ENCODE peak calls at places on chromosomes 2 and 18, in ten cellular contexts. R is Calu3; Q is mammary epithelial cell; N is CD4-positive, alpha-beta T cell; V is GM12878; F is kidney epithelial cell; I is D721Med; E is psoas muscle; C is GM12864; J is cardiac muscle cell. A is an unnamed sample.
A peak's percentile ranks its signal among the peaks of the same experiment; 100 is the strongest.

GRCh38 chr2:11949732-11950503 is 203.5 kb downstream of the LPIN1 start:
- DNase-seq in R (no peak), Q (no peak), N (no peak), V (no peak), F (no peak), I (no peak), E (no peak), C (no peak), J (no peak), A (no peak)

GRCh38 chr2:138124521-138124920 is 160.2 kb downstream of the HNMT start:
- DNase-seq in R (no peak), Q (no peak), N (no peak), V (no peak), F (no peak), I (no peak), E (no peak), C (no peak), J (no peak), A (no peak)

GRCh38 chr18:10490401-10491289 is 35.2 kb upstream of the NAPG start:
- DNase-seq in R (peak; percentile 71), Q (no peak), N (peak; percentile 33), V (peak; percentile 58), F (no peak), I (no peak), E (no peak), C (peak; percentile 52), J (no peak), A (no peak)

GRCh38 chr2:96869824-96870630 is at the start of gene SEMA4C:
- DNase-seq in R (peak; percentile 58), Q (no peak), N (peak; percentile 43), V (no peak), F (no peak), I (no peak), E (peak; percentile 70), C (no peak), J (peak; percentile 50), A (peak; percentile 45)

GRCh38 chr2:155368934-155369333 is 670.4 kb downstream of the KCNJ3 start:
- DNase-seq in R (no peak), Q (peak; percentile 2), N (no peak), V (no peak), F (no peak), I (no peak), E (no peak), C (no peak), J (peak; percentile 20), A (no peak)

GRCh38 chr18:45802814-45803492 is 22.5 kb upstream of the SIGLEC15 start:
- DNase-seq in R (peak; percentile 60), Q (peak; percentile 96), N (no peak), V (no peak), F (peak; percentile 97), I (no peak), E (no peak), C (no peak), J (peak; percentile 89), A (no peak)

GRCh38 chr2:33628031-33628430 is 28.9 kb upstream of the FAM98A start:
- DNase-seq in R (no peak), Q (no peak), N (no peak), V (no peak), F (no peak), I (no peak), E (no peak), C (no peak), J (no peak), A (no peak)

GRCh38 chr2:209929369-209929768 is 73.1 kb upstream of the RPE start:
- DNase-seq in R (no peak), Q (no peak), N (no peak), V (no peak), F (no peak), I (no peak), E (no peak), C (no peak), J (no peak), A (no peak)

GRCh38 chr2:3680548-3681345 is 22.6 kb upstream of the DCDC2C start:
- DNase-seq in R (no peak), Q (no peak), N (no peak), V (no peak), F (no peak), I (no peak), E (no peak), C (no peak), J (no peak), A (no peak)

GRCh38 chr2:38077431-38077769 is 1.4 kb upstream of the CYP1B1 start:
- DNase-seq in R (no peak), Q (no peak), N (no peak), V (no peak), F (no peak), I (no peak), E (no peak), C (no peak), J (no peak), A (no peak)

GRCh38 chr2:38074775-38075435 is 1.0 kb downstream of the CYP1B1 start:
- DNase-seq in R (no peak), Q (no peak), N (no peak), V (no peak), F (no peak), I (no peak), E (peak; percentile 41), C (no peak), J (peak; percentile 66), A (peak; percentile 12)

GRCh38 chr2:38076710-38077430 is 919 bp upstream of the CYP1B1 start:
- DNase-seq in R (peak; percentile 93), Q (peak; percentile 84), N (no peak), V (no peak), F (no peak), I (peak; percentile 64), E (peak; percentile 79), C (peak; percentile 41), J (peak; percentile 89), A (peak; percentile 46)

GRCh38 chr2:38075436-38076249 is at the start of gene CYP1B1:
- DNase-seq in R (no peak), Q (peak; percentile 11), N (no peak), V (no peak), F (no peak), I (no peak), E (peak; percentile 37), C (no peak), J (no peak), A (no peak)

GRCh38 chr2:38076250-38076709 is 329 bp upstream of the CYP1B1 start:
- DNase-seq in R (peak; percentile 83), Q (peak; percentile 77), N (no peak), V (no peak), F (no peak), I (no peak), E (peak; percentile 78), C (no peak), J (peak; percentile 91), A (peak; percentile 40)
- TF ChIP-seq CTCF in R (no peak), Q (peak; percentile 27), N (no peak), V (peak; percentile 14), F (no peak), I (peak; percentile 36), E (peak; percentile 16), C (peak; percentile 29), J (no peak), A (peak; percentile 70)

GRCh38 chr18:37294951-37295350 is 270.6 kb downstream of the CELF4 start:
- DNase-seq in R (peak; percentile 70), Q (no peak), N (no peak), V (no peak), F (no peak), I (no peak), E (no peak), C (no peak), J (peak; percentile 52), A (peak; percentile 26)
- TF ChIP-seq CTCF in R (peak; percentile 41), Q (peak; percentile 51), N (no peak), V (peak; percentile 44), F (peak; percentile 66), I (peak; percentile 15), E (no peak), C (peak; percentile 56), J (peak; percentile 67), A (peak; percentile 46)

DNA sequence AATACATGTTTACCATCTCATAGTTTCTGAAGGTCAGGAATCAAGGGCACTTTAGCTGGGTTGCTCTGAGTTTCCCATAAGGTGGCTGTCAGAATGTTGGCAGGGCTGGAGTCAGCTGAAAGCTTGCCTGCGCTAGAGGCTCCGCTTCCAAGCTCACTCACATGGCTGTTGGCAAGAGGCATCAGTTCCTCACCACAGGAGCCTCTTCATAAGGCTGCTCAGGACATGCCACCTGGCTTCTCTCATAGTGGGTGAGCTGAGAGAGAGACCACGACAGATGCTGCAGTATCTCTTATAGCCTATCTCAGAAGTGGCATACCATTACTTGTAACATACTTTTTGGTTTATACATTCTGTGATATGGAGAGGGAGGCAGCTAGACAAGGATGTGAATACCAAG is 7.2 kb downstream of the HADHB start:
- DNase-seq in R (no peak), Q (no peak), N (no peak), V (no peak), F (no peak), I (no peak), E (peak; percentile 62), C (no peak), J (peak; percentile 43), A (no peak)
- TF ChIP-seq CTCF in R (no peak), Q (no peak), N (no peak), V (no peak), F (no peak), I (no peak), E (no peak), C (no peak), J (no peak), A (no peak)

GRCh38 chr2:24743914-24744313 is 49.3 kb downstream of the PTRHD1 start:
- DNase-seq in R (no peak), Q (no peak), N (no peak), V (no peak), F (no peak), I (no peak), E (no peak), C (no peak), J (no peak), A (no peak)

GRCh38 chr2:24747299-24747698 is 45.9 kb downstream of the PTRHD1 start:
- DNase-seq in R (no peak), Q (no peak), N (no peak), V (no peak), F (no peak), I (no peak), E (no peak), C (no peak), J (no peak), A (no peak)

GRCh38 chr2:24754985-24755690 is 38.1 kb downstream of the PTRHD1 start:
- DNase-seq in R (no peak), Q (peak; percentile 30), N (no peak), V (no peak), F (no peak), I (no peak), E (no peak), C (no peak), J (no peak), A (no peak)

GRCh38 chr2:24745825-24746224 is 47.4 kb downstream of the PTRHD1 start:
- DNase-seq in R (no peak), Q (no peak), N (no peak), V (no peak), F (no peak), I (no peak), E (no peak), C (no peak), J (no peak), A (no peak)

DNA sequence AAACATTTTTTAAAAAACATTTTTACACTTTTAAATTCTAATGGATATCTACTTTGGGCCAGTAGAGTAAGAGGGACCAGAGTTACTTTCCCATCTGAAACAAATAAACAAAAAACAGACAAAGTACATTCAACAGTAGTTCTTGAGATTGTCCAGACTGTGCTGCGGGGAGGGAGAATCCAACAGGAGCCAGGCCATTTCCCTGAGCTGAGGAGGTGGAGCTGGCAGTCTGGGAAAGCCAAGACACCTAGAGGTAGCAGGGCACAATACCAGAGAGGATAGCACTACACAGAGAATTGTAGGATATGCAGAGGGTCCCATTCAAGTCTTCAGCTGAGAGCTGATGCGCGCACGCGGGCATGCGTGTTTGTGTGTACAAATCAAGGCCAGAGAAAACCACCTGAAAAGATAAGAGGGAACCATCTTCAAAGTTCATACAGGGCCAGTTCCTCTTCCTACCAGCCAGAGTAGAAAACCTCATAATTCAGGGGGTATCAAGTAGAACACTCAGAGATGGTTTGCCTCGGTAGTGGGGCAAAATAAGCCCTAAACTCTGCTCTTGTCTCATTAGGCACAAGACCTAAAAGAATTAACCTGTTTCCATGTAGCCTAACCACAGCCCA is 44.0 kb downstream of the PTRHD1 start:
- DNase-seq in R (no peak), Q (no peak), N (no peak), V (no peak), F (no peak), I (no peak), E (no peak), C (no peak), J (no peak), A (no peak)
- TF ChIP-seq CTCF in R (no peak), Q (no peak), N (no peak), V (no peak), F (no peak), I (no peak), E (no peak), C (no peak), J (no peak), A (no peak)